ENCODE peak calls at places on chromosome 12, in seven cellular contexts. One of them, this sample, is unnamed.

GRCh38 chr12:123075591-123076171 is 75.2 kb downstream of the PITPNM2 start:
- DNase-seq in esophagus squamous epithelium: no peak
- DNase-seq in heart left ventricle: no peak
- DNase-seq in tibial artery: no peak
- DNase-seq in lower lobe of right lung: peak; percentile 59
- DNase-seq in H9: peak; percentile 83
- DNase-seq in uterus: peak; percentile 56
- DNase-seq in this sample: peak; percentile 48

GRCh38 chr12:124517260-124518050 is 50.0 kb downstream of the NCOR2 start:
- DNase-seq in esophagus squamous epithelium: no peak
- DNase-seq in heart left ventricle: peak; percentile 81
- DNase-seq in uterus: peak; percentile 64
- DNase-seq in lower lobe of right lung: peak; percentile 79
- DNase-seq in H9: no peak
- DNase-seq in tibial artery: peak; percentile 95
- DNase-seq in this sample: peak; percentile 48

GRCh38 chr12:24960222-24960855 is 11.4 kb upstream of the BCAT1 start:
- DNase-seq in H9: peak; percentile 84
- DNase-seq in heart left ventricle: no peak
- DNase-seq in uterus: no peak
- DNase-seq in tibial artery: no peak
- DNase-seq in esophagus squamous epithelium: no peak
- DNase-seq in lower lobe of right lung: no peak
- DNase-seq in this sample: no peak

GRCh38 chr12:5052348-5052747 is 8.7 kb downstream of the KCNA5 start:
- DNase-seq in lower lobe of right lung: no peak
- DNase-seq in esophagus squamous epithelium: no peak
- DNase-seq in tibial artery: no peak
- DNase-seq in H9: no peak
- DNase-seq in heart left ventricle: no peak
- DNase-seq in uterus: no peak
- DNase-seq in this sample: no peak

GRCh38 chr12:120229583-120230325 is 28.8 kb upstream of the RPLP0 start:
- DNase-seq in H9: peak; percentile 68
- DNase-seq in heart left ventricle: no peak
- DNase-seq in uterus: no peak
- DNase-seq in tibial artery: no peak
- DNase-seq in esophagus squamous epithelium: no peak
- DNase-seq in lower lobe of right lung: peak; percentile 54
- DNase-seq in this sample: peak; percentile 94

GRCh38 chr12:52228366-52228765 is 4.7 kb upstream of the KRT7 start:
- DNase-seq in uterus: no peak
- DNase-seq in tibial artery: no peak
- DNase-seq in esophagus squamous epithelium: no peak
- DNase-seq in lower lobe of right lung: no peak
- DNase-seq in H9: no peak
- DNase-seq in heart left ventricle: no peak
- DNase-seq in this sample: no peak

GRCh38 chr12:77060136-77060882 is 5.1 kb downstream of the E2F7 start:
- DNase-seq in uterus: no peak
- DNase-seq in esophagus squamous epithelium: no peak
- DNase-seq in tibial artery: no peak
- DNase-seq in heart left ventricle: no peak
- DNase-seq in lower lobe of right lung: no peak
- DNase-seq in H9: no peak
- DNase-seq in this sample: no peak

GRCh38 chr12:131872154-131873046 is 22.0 kb upstream of the ULK1 start:
- DNase-seq in heart left ventricle: no peak
- DNase-seq in tibial artery: no peak
- DNase-seq in esophagus squamous epithelium: no peak
- DNase-seq in H9: no peak
- DNase-seq in uterus: no peak
- DNase-seq in lower lobe of right lung: no peak
- DNase-seq in this sample: no peak

GRCh38 chr12:59078027-59078426 is 157.7 kb upstream of the LRIG3 start:
- DNase-seq in heart left ventricle: no peak
- DNase-seq in uterus: no peak
- DNase-seq in lower lobe of right lung: no peak
- DNase-seq in tibial artery: no peak
- DNase-seq in H9: no peak
- DNase-seq in esophagus squamous epithelium: no peak
- DNase-seq in this sample: no peak

GRCh38 chr12:110583137-110584059 is at the start of gene PPTC7:
- DNase-seq in tibial artery: peak; percentile 98
- DNase-seq in esophagus squamous epithelium: peak; percentile 82
- DNase-seq in uterus: peak; percentile 98
- DNase-seq in lower lobe of right lung: peak; percentile 98
- DNase-seq in H9: peak; percentile 98
- DNase-seq in heart left ventricle: peak; percentile 97
- DNase-seq in this sample: peak; percentile 98
- H3K4me1 ChIP-seq in tibial artery: peaks cover 55% of the 10 kb centered on the region
- H3K4me1 ChIP-seq in esophagus squamous epithelium: peaks cover 39% of the 10 kb centered on the region
- H3K4me1 ChIP-seq in uterus: peaks cover 11% of the 10 kb centered on the region
- H3K4me1 ChIP-seq in lower lobe of right lung: peaks cover 60% of the 10 kb centered on the region
- H3K4me1 ChIP-seq in H9: peaks cover 6% of the 10 kb centered on the region
- H3K4me1 ChIP-seq in heart left ventricle: peaks cover 66% of the 10 kb centered on the region
- H3K4me1 ChIP-seq in this sample: peaks cover 14% of the 10 kb centered on the region

GRCh38 chr12:54053625-54054441 is at the start of gene HOXC4:
- DNase-seq in tibial artery: no peak
- DNase-seq in H9: no peak
- DNase-seq in heart left ventricle: no peak
- DNase-seq in esophagus squamous epithelium: no peak
- DNase-seq in lower lobe of right lung: no peak
- DNase-seq in uterus: no peak
- DNase-seq in this sample: no peak

GRCh38 chr12:54051916-54052744 is 1.5 kb upstream of the HOXC4 start:
- DNase-seq in heart left ventricle: no peak
- DNase-seq in uterus: peak; percentile 68
- DNase-seq in lower lobe of right lung: no peak
- DNase-seq in H9: no peak
- DNase-seq in tibial artery: no peak
- DNase-seq in esophagus squamous epithelium: no peak
- DNase-seq in this sample: peak; percentile 58

GRCh38 chr12:54051081-54051912 is 2.3 kb upstream of the HOXC4 start:
- DNase-seq in lower lobe of right lung: no peak
- DNase-seq in H9: no peak
- DNase-seq in tibial artery: no peak
- DNase-seq in heart left ventricle: no peak
- DNase-seq in esophagus squamous epithelium: no peak
- DNase-seq in uterus: no peak
- DNase-seq in this sample: peak; percentile 40

GRCh38 chr12:54054442-54055332 is 1.1 kb downstream of the HOXC4 start:
- DNase-seq in H9: no peak
- DNase-seq in lower lobe of right lung: no peak
- DNase-seq in uterus: no peak
- DNase-seq in heart left ventricle: no peak
- DNase-seq in tibial artery: no peak
- DNase-seq in esophagus squamous epithelium: no peak
- DNase-seq in this sample: peak; percentile 32

DNA sequence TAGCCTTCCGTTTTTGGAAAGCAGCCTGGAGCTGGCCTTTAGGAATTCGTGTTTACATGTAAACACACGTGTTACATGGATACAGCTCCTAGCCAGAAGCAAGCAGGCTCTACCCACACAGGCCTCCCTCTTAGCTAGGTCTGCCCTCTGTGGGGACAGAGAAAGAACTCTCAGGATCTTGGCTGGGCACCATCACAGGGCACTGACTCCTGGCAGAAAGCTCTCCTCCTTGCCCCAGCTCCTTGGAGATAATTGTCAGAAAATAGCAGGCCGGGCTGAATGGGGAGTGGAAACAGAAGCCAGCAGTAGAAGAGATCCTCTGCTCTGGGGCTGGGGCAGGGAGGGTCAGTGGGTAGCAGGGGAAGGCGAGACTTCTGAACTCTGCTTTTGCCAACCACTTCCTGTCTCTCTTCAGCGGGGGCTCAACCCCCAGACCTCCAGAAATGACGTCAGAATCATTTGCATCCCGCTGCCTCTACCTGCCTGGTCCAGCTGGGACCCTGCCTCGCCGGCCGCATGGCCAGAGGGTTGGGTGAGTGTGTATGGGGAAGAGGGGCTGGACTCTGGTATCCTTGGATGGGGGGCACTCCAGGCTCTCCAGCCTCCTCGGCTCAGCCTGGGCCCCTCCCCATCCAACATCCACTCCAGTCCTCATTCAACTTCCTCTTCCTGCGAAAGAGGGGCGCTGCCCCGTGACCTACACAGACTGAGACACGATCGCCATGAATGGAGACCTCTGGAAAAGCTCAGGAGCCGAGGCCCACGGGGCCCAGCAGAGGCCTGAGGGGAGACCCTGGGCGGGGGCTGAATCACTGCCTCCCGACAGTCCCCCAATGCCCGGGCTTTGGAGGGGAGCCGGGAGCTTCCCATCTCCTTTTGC is 650 bp upstream of the HOXC4 start:
- DNase-seq in H9: peak; percentile 67
- DNase-seq in tibial artery: no peak
- DNase-seq in lower lobe of right lung: no peak
- DNase-seq in heart left ventricle: no peak
- DNase-seq in esophagus squamous epithelium: no peak
- DNase-seq in uterus: no peak
- DNase-seq in this sample: no peak
- H3K4me1 ChIP-seq in H9: no peaks in the 10 kb centered on the region
- H3K4me1 ChIP-seq in tibial artery: peaks cover 28% of the 10 kb centered on the region
- H3K4me1 ChIP-seq in lower lobe of right lung: no peaks in the 10 kb centered on the region
- H3K4me1 ChIP-seq in heart left ventricle: peaks cover 7% of the 10 kb centered on the region
- H3K4me1 ChIP-seq in esophagus squamous epithelium: peaks cover 11% of the 10 kb centered on the region
- H3K4me1 ChIP-seq in uterus: peaks cover 7% of the 10 kb centered on the region
- H3K4me1 ChIP-seq in this sample: peaks cover 3% of the 10 kb centered on the region

GRCh38 chr12:6548556-6549378 is 7.1 kb downstream of the IFFO1 start:
- DNase-seq in tibial artery: no peak
- DNase-seq in esophagus squamous epithelium: no peak
- DNase-seq in lower lobe of right lung: no peak
- DNase-seq in H9: no peak
- DNase-seq in uterus: no peak
- DNase-seq in heart left ventricle: no peak
- DNase-seq in this sample: no peak
- H3K4me1 ChIP-seq in tibial artery: peaks cover 52% of the 10 kb centered on the region
- H3K4me1 ChIP-seq in esophagus squamous epithelium: peaks cover 40% of the 10 kb centered on the region
- H3K4me1 ChIP-seq in lower lobe of right lung: peaks cover 59% of the 10 kb centered on the region
- H3K4me1 ChIP-seq in H9: peaks cover 2% of the 10 kb centered on the region
- H3K4me1 ChIP-seq in uterus: peaks cover 49% of the 10 kb centered on the region
- H3K4me1 ChIP-seq in heart left ventricle: peaks cover 71% of the 10 kb centered on the region
- H3K4me1 ChIP-seq in this sample: no peaks in the 10 kb centered on the region

DNA sequence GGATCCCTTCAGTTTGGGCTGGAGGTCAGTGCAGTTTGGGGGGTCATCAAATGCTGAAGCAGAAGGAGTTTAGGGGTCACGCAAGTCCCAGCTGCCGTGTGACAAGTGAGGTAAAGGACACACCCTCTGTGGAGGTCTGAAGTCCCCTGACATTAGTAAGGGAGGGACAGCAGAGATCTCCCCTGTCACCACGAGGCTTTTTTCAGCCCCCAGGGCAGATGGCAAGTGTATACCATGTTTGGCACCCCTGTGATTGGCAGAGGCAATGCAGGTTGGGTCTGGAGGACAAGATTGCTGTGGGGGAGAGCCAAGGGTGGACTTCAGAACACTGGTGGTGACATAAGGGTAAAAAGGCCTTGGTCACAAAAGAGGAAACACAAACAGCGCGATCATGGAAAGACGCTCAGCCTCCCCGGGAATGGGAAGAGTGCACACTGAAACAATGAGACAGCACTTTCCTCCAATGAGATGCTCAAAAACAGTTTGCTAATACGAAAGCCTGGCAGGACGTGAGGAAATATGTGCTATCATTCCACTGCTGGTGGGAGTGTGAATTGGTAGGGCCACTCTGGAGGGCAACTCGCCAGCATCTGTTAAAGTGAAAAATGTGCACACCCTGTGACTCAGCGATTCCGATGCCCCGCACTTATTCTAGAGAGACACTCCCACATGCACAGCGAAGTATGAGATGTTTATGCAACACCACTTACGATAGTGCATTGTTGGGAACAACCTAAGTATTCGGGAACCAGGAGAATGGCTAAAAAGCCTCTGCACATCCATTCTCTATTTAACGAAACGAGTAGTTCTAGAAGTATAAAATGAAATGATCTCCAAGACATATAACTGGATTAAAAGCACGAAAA is 14.4 kb upstream of the CD27 start:
- DNase-seq in uterus: peak; percentile 92
- DNase-seq in esophagus squamous epithelium: no peak
- DNase-seq in H9: no peak
- DNase-seq in lower lobe of right lung: peak; percentile 86
- DNase-seq in tibial artery: peak; percentile 92
- DNase-seq in heart left ventricle: peak; percentile 69
- DNase-seq in this sample: peak; percentile 82
- H3K4me1 ChIP-seq in uterus: no peaks in the 10 kb centered on the region
- H3K4me1 ChIP-seq in esophagus squamous epithelium: peaks cover 16% of the 10 kb centered on the region
- H3K4me1 ChIP-seq in H9: no peaks in the 10 kb centered on the region
- H3K4me1 ChIP-seq in lower lobe of right lung: peaks cover 13% of the 10 kb centered on the region
- H3K4me1 ChIP-seq in tibial artery: peaks cover 10% of the 10 kb centered on the region
- H3K4me1 ChIP-seq in heart left ventricle: peaks cover 25% of the 10 kb centered on the region
- H3K4me1 ChIP-seq in this sample: no peaks in the 10 kb centered on the region

GRCh38 chr12:109154485-109155438 is 38.4 kb downstream of the ACACB start:
- DNase-seq in H9: peak; percentile 99
- DNase-seq in tibial artery: peak; percentile 92
- DNase-seq in uterus: peak; percentile 88
- DNase-seq in heart left ventricle: peak; percentile 86
- DNase-seq in lower lobe of right lung: peak; percentile 87
- DNase-seq in esophagus squamous epithelium: peak; percentile 13
- DNase-seq in this sample: peak; percentile 79

GRCh38 chr12:109153711-109154434 is 37.5 kb downstream of the ACACB start:
- DNase-seq in tibial artery: no peak
- DNase-seq in esophagus squamous epithelium: no peak
- DNase-seq in uterus: no peak
- DNase-seq in lower lobe of right lung: no peak
- DNase-seq in heart left ventricle: no peak
- DNase-seq in H9: peak; percentile 57
- DNase-seq in this sample: peak; percentile 33

GRCh38 chr12:109156036-109156435 is 39.6 kb downstream of the ACACB start:
- DNase-seq in H9: no peak
- DNase-seq in lower lobe of right lung: no peak
- DNase-seq in tibial artery: no peak
- DNase-seq in uterus: no peak
- DNase-seq in esophagus squamous epithelium: no peak
- DNase-seq in heart left ventricle: no peak
- DNase-seq in this sample: no peak

GRCh38 chr12:109157986-109158385 is 41.6 kb downstream of the ACACB start:
- DNase-seq in lower lobe of right lung: no peak
- DNase-seq in esophagus squamous epithelium: no peak
- DNase-seq in H9: no peak
- DNase-seq in heart left ventricle: no peak
- DNase-seq in tibial artery: no peak
- DNase-seq in uterus: no peak
- DNase-seq in this sample: no peak

GRCh38 chr12:109156586-109156985 is 40.2 kb downstream of the ACACB start:
- DNase-seq in uterus: no peak
- DNase-seq in esophagus squamous epithelium: no peak
- DNase-seq in lower lobe of right lung: no peak
- DNase-seq in heart left ventricle: no peak
- DNase-seq in H9: no peak
- DNase-seq in tibial artery: no peak
- DNase-seq in this sample: no peak
- H3K4me1 ChIP-seq in uterus: peaks cover 7% of the 10 kb centered on the region
- H3K4me1 ChIP-seq in esophagus squamous epithelium: peaks cover 4% of the 10 kb centered on the region
- H3K4me1 ChIP-seq in lower lobe of right lung: peaks cover 31% of the 10 kb centered on the region
- H3K4me1 ChIP-seq in heart left ventricle: peaks cover 58% of the 10 kb centered on the region
- H3K4me1 ChIP-seq in H9: no peaks in the 10 kb centered on the region
- H3K4me1 ChIP-seq in tibial artery: peaks cover 18% of the 10 kb centered on the region
- H3K4me1 ChIP-seq in this sample: peaks cover 5% of the 10 kb centered on the region